ENCODE peak calls at places on chromosomes 13 and 19, in four cellular contexts. C is BJ, A is ovary, W is AG09319. Y is an unnamed sample.

GRCh38 chr19:7434391-7434790 is 54.4 kb downstream of the PEX11G start:
- DNase-seq in C (no peak), A (no peak), W (no peak), Y (no peak)

GRCh38 chr13:36038785-36039415 is 92.3 kb downstream of the DCLK1 start:
- DNase-seq in C (no peak), A (no peak), W (no peak), Y (no peak)

GRCh38 chr13:49976314-49977258 is 20.3 kb upstream of the TRIM13 start:
- DNase-seq in C (no peak), A (peak; percentile 25), W (peak; percentile 37), Y (no peak)

GRCh38 chr19:39474139-39474620 is 6.5 kb upstream of the TIMM50 start:
- DNase-seq in C (no peak), A (peak; percentile 38), W (no peak), Y (no peak)

GRCh38 chr13:37701972-37702371 is 103.4 kb upstream of the POSTN start:
- DNase-seq in C (peak; percentile 98), A (no peak), W (peak; percentile 49), Y (no peak)

GRCh38 chr13:31595568-31595967 is 143.8 kb upstream of the RXFP2 start:
- DNase-seq in C (no peak), A (no peak), W (no peak), Y (no peak)

GRCh38 chr13:42001580-42001979 is 40.7 kb upstream of the VWA8 start:
- DNase-seq in C (peak; percentile 62), A (peak; percentile 36), W (peak; percentile 37), Y (no peak)

GRCh38 chr19:53813996-53814395 is 10.1 kb downstream of the NLRP12 start:
- DNase-seq in C (no peak), A (no peak), W (no peak), Y (no peak)

GRCh38 chr13:74825170-74825948 is 656.6 kb downstream of the TBC1D4 start:
- DNase-seq in C (peak; percentile 52), A (no peak), W (peak; percentile 48), Y (no peak)

GRCh38 chr13:98184796-98185195 is 7.7 kb upstream of the RNF113B start:
- DNase-seq in C (no peak), A (no peak), W (no peak), Y (no peak)

GRCh38 chr13:19074519-19074918 is 107.1 kb downstream of the TUBA3C start:
- DNase-seq in C (no peak), A (no peak), W (no peak), Y (no peak)

GRCh38 chr19:44451687-44452086 is 3.4 kb upstream of the ZNF229 start:
- DNase-seq in C (no peak), A (no peak), W (no peak), Y (peak; percentile 82)

GRCh38 chr13:43289458-43290255 is 266.3 kb downstream of the DNAJC15 start:
- DNase-seq in C (no peak), A (no peak), W (no peak), Y (no peak)

GRCh38 chr13:20997301-20998061 is 63.9 kb downstream of the LATS2 start:
- DNase-seq in C (peak; percentile 97), A (no peak), W (peak; percentile 89), Y (peak; percentile 36)

DNA sequence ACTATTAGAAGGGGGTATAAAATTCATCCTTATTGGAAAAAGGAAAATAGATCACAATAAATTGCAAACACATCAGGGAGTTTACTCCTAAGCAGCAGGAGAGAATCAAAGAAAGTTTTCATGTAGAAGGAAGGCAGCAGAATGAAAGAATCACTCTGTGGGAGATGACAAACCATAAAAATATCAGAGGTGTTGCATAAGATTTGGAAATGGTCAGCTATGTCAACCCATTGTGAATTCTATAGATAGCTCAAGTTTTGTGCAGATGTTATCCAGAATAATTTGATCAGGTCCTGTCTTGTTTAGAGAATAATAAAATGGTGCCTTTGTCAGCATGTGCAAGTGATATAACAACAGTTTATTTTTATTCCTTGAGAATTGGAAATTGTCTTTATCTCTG is 622.4 kb downstream of the DCT start:
- DNase-seq in C (no peak), A (no peak), W (no peak), Y (no peak)
- TF ChIP-seq CTCF in C (no peak), A (no peak), W (no peak), Y (no peak)

DNA sequence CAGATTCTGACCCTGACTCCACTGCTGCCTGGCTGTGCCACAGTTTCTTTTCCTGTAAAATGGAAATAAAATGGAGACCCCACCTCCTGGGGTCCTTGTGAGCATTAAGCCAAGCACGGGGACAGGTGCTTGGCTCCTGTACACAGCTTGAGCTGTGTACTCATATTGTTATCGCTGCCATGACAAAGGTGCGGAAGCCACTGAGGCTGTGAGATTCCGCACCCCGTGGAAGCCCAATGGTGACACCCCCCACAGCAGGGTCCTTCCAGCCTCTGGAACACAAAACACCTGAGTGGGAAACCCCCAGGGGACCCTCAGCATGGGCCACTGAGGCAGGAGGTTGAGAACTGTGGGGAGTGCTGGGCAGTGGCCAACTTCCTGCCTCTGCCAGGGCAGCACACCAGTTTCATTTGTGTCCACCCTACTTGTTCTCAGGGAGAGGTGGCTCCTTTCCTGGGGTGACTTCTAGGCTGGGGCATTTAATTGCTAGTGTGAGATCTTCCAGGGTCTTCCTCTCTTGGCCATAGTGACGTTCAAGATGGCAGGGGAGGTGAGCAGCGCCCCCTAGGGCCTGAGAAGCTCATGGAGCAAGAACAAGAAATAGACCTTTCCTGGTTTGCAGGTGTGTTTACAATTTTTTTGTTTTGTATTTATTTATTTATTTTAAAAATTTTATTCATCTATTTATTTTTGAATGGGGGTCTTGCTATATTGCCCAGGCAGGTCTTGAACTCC is 5.4 kb upstream of the JSRP1 start:
- DNase-seq in C (no peak), A (no peak), W (no peak), Y (no peak)
- TF ChIP-seq CTCF in C (peak; percentile 68), A (no peak), W (peak; percentile 45), Y (peak; percentile 79)

GRCh38 chr19:56301152-56301551 is 13.5 kb downstream of the ZSCAN5A start:
- DNase-seq in C (no peak), A (no peak), W (no peak), Y (no peak)
- TF ChIP-seq CTCF in C (no peak), A (no peak), W (no peak), Y (no peak)

GRCh38 chr19:12801466-12802266 is at the start of the genes PRDX2 and THSD8:
- DNase-seq in C (no peak), A (peak; percentile 83), W (no peak), Y (no peak)

GRCh38 chr19:12802267-12803106 is 618 bp downstream of the THSD8 start:
- DNase-seq in C (no peak), A (no peak), W (no peak), Y (no peak)

GRCh38 chr19:12800873-12801465 is 631 bp downstream of the PRDX2 start:
- DNase-seq in C (no peak), A (no peak), W (no peak), Y (no peak)

GRCh38 chr19:12804051-12804450 is 2.2 kb downstream of the THSD8 start:
- DNase-seq in C (no peak), A (no peak), W (no peak), Y (no peak)

GRCh38 chr19:12806242-12807131 is at the start of gene RNASEH2A:
- DNase-seq in C (no peak), A (peak; percentile 83), W (peak; percentile 69), Y (no peak)
- TF ChIP-seq CTCF in C (peak; percentile 9), A (no peak), W (no peak), Y (peak; percentile 14)

GRCh38 chr19:3401004-3401768 is 34.8 kb downstream of the NFIC start:
- DNase-seq in C (no peak), A (no peak), W (no peak), Y (no peak)
- TF ChIP-seq CTCF in C (no peak), A (no peak), W (no peak), Y (no peak)

Y was measured in chondrocyte.